ENCODE peak calls at places on chromosome 6, in five cellular contexts. B is vagina, T is mesendoderm, L is GM12864, U is AG04450. H is an unnamed sample.
A peak's percentile ranks its signal among the peaks of the same experiment; 100 is the strongest.

GRCh38 chr6:15429146-15430110 is 183.6 kb downstream of the JARID2 start:
- DNase-seq in B (no peak), L (no peak), U (no peak), T (peak; percentile 73), H (peak; percentile 80)

GRCh38 chr6:74343804-74344203 is 647.8 kb downstream of the CD109 start:
- DNase-seq in L (no peak), B (no peak), U (no peak), T (no peak), H (no peak)

GRCh38 chr6:57222684-57223077 is 574 bp upstream of the RAB23 start:
- DNase-seq in U (no peak), B (no peak), L (no peak), T (peak; percentile 31), H (no peak)

GRCh38 chr6:123838612-123839279 is 35.1 kb downstream of the NKAIN2 start:
- DNase-seq in U (no peak), T (peak; percentile 6), B (no peak), L (no peak), H (no peak)

GRCh38 chr6:143368426-143368825 is 82.1 kb downstream of the ADAT2 start:
- DNase-seq in T (no peak), B (no peak), L (peak; percentile 51), U (peak; percentile 29), H (peak; percentile 33)

GRCh38 chr6:124368131-124368530 is 564.5 kb downstream of the NKAIN2 start:
- DNase-seq in B (no peak), L (no peak), T (no peak), U (no peak), H (peak; percentile 33)

GRCh38 chr6:138382498-138383265 is 5.0 kb downstream of the SMIM28 start:
- DNase-seq in U (no peak), L (no peak), T (peak; percentile 71), B (no peak), H (no peak)

GRCh38 chr6:11374036-11375010 is 141.9 kb upstream of the NEDD9 start:
- DNase-seq in T (no peak), U (no peak), L (peak; percentile 93), B (no peak), H (no peak)

GRCh38 chr6:111800821-111801220 is 72.4 kb downstream of the FYN start:
- DNase-seq in T (no peak), U (no peak), L (no peak), B (no peak), H (no peak)

GRCh38 chr6:166927240-166927941 is 29.0 kb downstream of the RNASET2 start:
- DNase-seq in B (peak; percentile 52), L (no peak), T (no peak), U (no peak), H (no peak)

GRCh38 chr6:150987371-150987828 is 121.9 kb downstream of the MTHFD1L start:
- DNase-seq in L (peak; percentile 22), U (no peak), T (no peak), B (peak; percentile 62), H (no peak)

GRCh38 chr6:157681041-157681650 is 141.9 kb upstream of the SNX9 start:
- DNase-seq in L (no peak), B (no peak), U (no peak), T (no peak), H (no peak)
- H3K4me3 ChIP-seq in L (no peak overlapping the region), B (no peak overlapping the region), U (no peak overlapping the region), T (no peak overlapping the region), H (no peak overlapping the region)

GRCh38 chr6:1610497-1611321 is 994 bp downstream of the FOXC1 start:
- DNase-seq in U (no peak), B (no peak), L (no peak), T (no peak), H (peak; percentile 32)
- H3K4me3 ChIP-seq in U (peak overlapping the region; percentile 75), B (peak overlapping the region; percentile 72), L (peak overlapping the region; percentile 68), T (peak overlapping the region; percentile 65), H (peak overlapping the region; percentile 70)

GRCh38 chr6:85389180-85389797 is 60.6 kb upstream of the NT5E start:
- DNase-seq in L (no peak), B (no peak), T (no peak), U (no peak), H (no peak)
- H3K4me3 ChIP-seq in L (no peak overlapping the region), B (no peak overlapping the region), T (no peak overlapping the region), U (no peak overlapping the region), H (no peak overlapping the region)

GRCh38 chr6:28393912-28394662 is 5.5 kb downstream of the ZSCAN12 start:
- DNase-seq in B (no peak), U (no peak), L (no peak), T (peak; percentile 37), H (no peak)
- H3K4me3 ChIP-seq in B (no peak overlapping the region), U (no peak overlapping the region), L (no peak overlapping the region), T (no peak overlapping the region), H (no peak overlapping the region)

GRCh38 chr6:1280666-1281300 is 31.1 kb upstream of the FOXQ1 start:
- DNase-seq in B (peak; percentile 52), T (no peak), L (no peak), U (no peak), H (no peak)

GRCh38 chr6:1281746-1282145 is 30.2 kb upstream of the FOXQ1 start:
- DNase-seq in B (no peak), L (no peak), T (peak; percentile 55), U (no peak), H (no peak)

GRCh38 chr6:1286972-1287600 is 24.8 kb upstream of the FOXQ1 start:
- DNase-seq in U (peak; percentile 63), T (no peak), B (peak; percentile 69), L (no peak), H (peak; percentile 70)

GRCh38 chr6:1283486-1283885 is 28.4 kb upstream of the FOXQ1 start:
- DNase-seq in T (no peak), L (no peak), B (peak; percentile 20), U (no peak), H (no peak)

GRCh38 chr6:1285589-1286340 is 26.1 kb upstream of the FOXQ1 start:
- DNase-seq in U (no peak), T (peak; percentile 30), B (peak; percentile 42), L (no peak), H (peak; percentile 68)
- H3K4me3 ChIP-seq in U (no peak overlapping the region), T (no peak overlapping the region), B (no peak overlapping the region), L (no peak overlapping the region), H (no peak overlapping the region)

GRCh38 chr6:24583463-24584389 is 62.3 kb downstream of the KIAA0319 start:
- DNase-seq in L (peak; percentile 49), B (no peak), U (peak; percentile 33), T (peak; percentile 80), H (peak; percentile 71)
- H3K4me3 ChIP-seq in L (no peak overlapping the region), B (no peak overlapping the region), U (no peak overlapping the region), T (no peak overlapping the region), H (no peak overlapping the region)

DNA sequence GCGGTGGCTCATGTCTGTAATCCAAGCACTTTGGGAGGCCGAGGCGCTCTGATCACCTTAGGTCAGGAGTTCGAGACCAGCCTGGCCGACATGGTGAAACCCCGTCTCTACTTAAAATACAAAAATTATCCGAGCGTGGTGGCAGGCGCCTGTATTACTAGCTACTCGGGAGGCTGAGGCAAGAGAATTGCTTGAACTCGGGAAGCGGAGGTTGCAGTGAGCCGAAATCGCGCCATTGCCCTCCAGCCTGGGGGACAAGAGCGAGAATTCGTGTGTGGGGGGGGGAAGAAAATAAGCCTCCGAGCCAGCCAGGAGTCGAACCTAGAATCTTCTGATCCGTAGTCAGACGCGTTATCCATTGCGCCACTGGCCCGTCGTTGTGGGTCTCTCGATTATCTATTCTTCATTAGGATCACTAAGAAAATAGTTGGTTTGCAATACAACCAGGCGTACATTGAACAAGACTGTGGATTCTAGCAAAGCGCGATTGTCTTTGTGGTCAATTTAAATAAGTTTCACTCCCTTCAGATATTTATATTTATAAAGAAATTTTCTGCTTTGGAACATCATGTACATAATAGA is 33.9 kb upstream of the PRSS16 start:
- DNase-seq in B (no peak), U (no peak), L (no peak), T (peak; percentile 82), H (no peak)
- H3K4me3 ChIP-seq in B (no peak overlapping the region), U (no peak overlapping the region), L (no peak overlapping the region), T (peak overlapping the region; percentile 58), H (no peak overlapping the region)

GRCh38 chr6:135780326-135780725 is 71.2 kb upstream of the PDE7B start:
- DNase-seq in U (no peak), L (no peak), T (no peak), B (no peak), H (no peak)
- H3K4me3 ChIP-seq in U (no peak overlapping the region), L (no peak overlapping the region), T (no peak overlapping the region), B (no peak overlapping the region), H (no peak overlapping the region)